ENCODE peak calls at places on chromosomes 16 and 17, in nine cellular contexts. G is HCT116, F is A549, A is SK-N-SH, U is NB4, I is GM12878, N is HepG2, T is H1, D is K562. R is an unnamed sample.

GRCh38 chr17:46020023-46020735 is 21.1 kb downstream of the STH start:
- DNase-seq in G (no peak), F (no peak), A (no peak), U (no peak), I (peak), N (no peak), T (no peak), D (no peak), R (no peak)

GRCh38 chr17:12927001-12927400 is 90.8 kb downstream of the ELAC2 start:
- DNase-seq in G (no peak), F (no peak), A (no peak), U (no peak), I (no peak), N (no peak), T (no peak), D (no peak), R (no peak)

GRCh38 chr17:77723071-77723908 is 235.2 kb upstream of the TNRC6C start:
- DNase-seq in G (no peak), F (no peak), A (no peak), U (no peak), I (no peak), N (no peak), T (peak), D (no peak), R (no peak)

GRCh38 chr17:83100853-83101391 is 21.5 kb downstream of the METRNL start:
- DNase-seq in G (no peak), F (no peak), A (no peak), U (no peak), I (no peak), N (no peak), T (no peak), D (no peak), R (no peak)

GRCh38 chr16:633336-634050 is 2.6 kb downstream of the METTL26 start:
- DNase-seq in G (no peak), F (no peak), A (no peak), U (no peak), I (no peak), N (no peak), T (no peak), D (no peak), R (no peak)

GRCh38 chr16:64880994-64881393 is 240.9 kb downstream of the CDH11 start:
- DNase-seq in G (no peak), F (no peak), A (no peak), U (no peak), I (no peak), N (no peak), T (no peak), D (no peak), R (no peak)

GRCh38 chr17:68085751-68086445 is 50.4 kb downstream of the KPNA2 start:
- DNase-seq in G (no peak), F (no peak), A (no peak), U (peak), I (no peak), N (no peak), T (no peak), D (no peak), R (peak)

GRCh38 chr17:2369551-2370210 is 31.2 kb downstream of the MNT start:
- DNase-seq in G (no peak), F (no peak), A (peak), U (no peak), I (no peak), N (no peak), T (peak), D (peak), R (no peak)

GRCh38 chr16:67673712-67674580 is 7.3 kb downstream of the C16orf86 start:
- DNase-seq in G (no peak), F (no peak), A (peak), U (no peak), I (no peak), N (no peak), T (no peak), D (no peak), R (peak)

GRCh38 chr17:7656958-7657715 is 6.4 kb downstream of the ATP1B2 start:
- DNase-seq in G (no peak), F (peak), A (peak), U (no peak), I (no peak), N (no peak), T (peak), D (peak), R (no peak)

GRCh38 chr17:29243792-29244191 is 2.9 kb upstream of the CRYBA1 start:
- DNase-seq in G (no peak), F (peak), A (peak), U (peak), I (no peak), N (peak), T (no peak), D (peak), R (no peak)

GRCh38 chr17:82495844-82496528 is 23.5 kb upstream of the FOXK2 start:
- DNase-seq in G (peak), F (no peak), A (peak), U (no peak), I (no peak), N (peak), T (peak), D (no peak), R (no peak)

GRCh38 chr17:9971991-9972390 is 66.9 kb upstream of the RCVRN start:
- DNase-seq in G (no peak), F (peak), A (peak), U (no peak), I (no peak), N (no peak), T (no peak), D (no peak), R (no peak)

GRCh38 chr17:38469875-38470274 is 41.6 kb downstream of the ARHGAP23 start:
- DNase-seq in G (no peak), F (no peak), A (no peak), U (no peak), I (no peak), N (no peak), T (no peak), D (peak), R (peak)

GRCh38 chr17:28497931-28498330 is 8.2 kb upstream of the FOXN1 start:
- DNase-seq in G (no peak), F (no peak), A (no peak), U (no peak), I (no peak), N (no peak), T (peak), D (no peak), R (no peak)

GRCh38 chr16:75733305-75734141 is 7.2 kb upstream of the CPHXL start:
- DNase-seq in G (no peak), F (no peak), A (no peak), U (no peak), I (no peak), N (no peak), T (no peak), D (no peak), R (no peak)

GRCh38 chr16:81792828-81793227 is 13.7 kb downstream of the PLCG2 start:
- DNase-seq in G (no peak), F (no peak), A (no peak), U (no peak), I (no peak), N (no peak), T (no peak), D (no peak), R (no peak)

GRCh38 chr16:75262800-75263127 is 11.3 kb upstream of the BCAR1 start:
- DNase-seq in G (no peak), F (no peak), A (no peak), U (no peak), I (no peak), N (no peak), T (no peak), D (no peak), R (no peak)

GRCh38 chr17:65627892-65628622 is 66.6 kb upstream of the AXIN2 start:
- DNase-seq in G (no peak), F (peak), A (no peak), U (no peak), I (no peak), N (peak), T (no peak), D (no peak), R (no peak)

GRCh38 chr17:48555616-48556533 is 11.0 kb upstream of the HOXB2 start:
- DNase-seq in G (no peak), F (peak), A (no peak), U (no peak), I (no peak), N (no peak), T (no peak), D (peak), R (peak)

GRCh38 chr17:38338053-38338452 is 5.7 kb downstream of the GPR179 start:
- DNase-seq in G (no peak), F (no peak), A (no peak), U (no peak), I (no peak), N (no peak), T (no peak), D (no peak), R (no peak)

GRCh38 chr17:75504347-75505151 is 10.8 kb downstream of the CASKIN2 start:
- DNase-seq in G (no peak), F (peak), A (peak), U (peak), I (no peak), N (peak), T (peak), D (peak), R (no peak)

GRCh38 chr17:29593546-29594440 is 861 bp downstream of the ANKRD13B start:
- DNase-seq in G (no peak), F (peak), A (no peak), U (peak), I (no peak), N (no peak), T (peak), D (peak), R (no peak)

GRCh38 chr17:12789976-12790805 is 893 bp downstream of the ARHGAP44 start:
- DNase-seq in G (no peak), F (no peak), A (no peak), U (no peak), I (no peak), N (no peak), T (peak), D (no peak), R (no peak)

GRCh38 chr16:29314292-29314934 is 92.1 kb downstream of the NPIPB11 start:
- DNase-seq in G (no peak), F (no peak), A (no peak), U (no peak), I (no peak), N (no peak), T (no peak), D (no peak), R (no peak)
- H3K4me3 ChIP-seq in G (no peak), F (no peak), A (no peak), U (no peak), I (no peak), N (no peak), T (no peak), D (no peak), R (no peak)

GRCh38 chr16:30903002-30903401 is 6.6 kb downstream of the CTF1 start:
- DNase-seq in G (no peak), F (no peak), A (no peak), U (peak), I (no peak), N (no peak), T (no peak), D (peak), R (no peak)
- TF ChIP-seq MAX in G (no peak), F (no peak), A (no peak), U (peak), I (no peak), N (no peak), T (no peak), D (peak), R (no peak)

DNA sequence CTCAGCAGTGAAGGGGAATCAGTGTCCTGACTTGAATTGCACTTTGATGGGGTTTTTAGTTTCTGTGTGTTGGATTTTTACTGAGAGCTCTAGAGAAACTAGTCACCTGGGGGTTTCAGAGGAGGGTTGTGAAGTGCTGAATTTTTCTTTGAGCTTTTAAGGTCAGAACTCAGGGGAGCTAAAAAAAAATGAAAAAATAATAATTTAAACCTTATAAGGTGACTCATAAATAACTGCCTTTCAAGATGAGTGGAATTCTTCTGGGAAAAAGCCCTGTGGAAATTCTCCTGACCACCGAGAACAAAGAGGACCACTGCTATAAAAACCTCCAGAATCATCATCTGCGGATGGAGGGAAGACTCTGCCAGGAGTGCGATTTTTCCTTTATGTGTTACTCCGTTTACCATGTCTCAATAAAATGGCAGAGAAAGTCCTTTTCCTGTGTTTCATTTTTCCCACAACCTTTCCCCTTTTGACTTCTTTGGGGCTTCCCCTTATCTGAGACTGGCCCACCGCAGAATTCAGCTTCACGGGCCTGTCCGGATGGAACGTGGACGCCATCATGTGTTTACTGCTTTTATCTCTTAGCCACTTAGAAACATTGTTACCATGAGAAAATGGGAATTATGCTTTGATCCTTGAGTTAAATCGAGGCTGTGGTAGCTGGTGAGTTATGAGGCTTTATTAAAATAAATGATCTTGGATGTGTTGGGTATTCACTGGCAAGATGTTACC is 39.7 kb downstream of the RPTOR start:
- DNase-seq in G (no peak), F (no peak), A (no peak), U (no peak), I (no peak), N (no peak), T (no peak), D (no peak), R (no peak)
- H3K4me3 ChIP-seq in G (no peak), F (no peak), A (no peak), U (no peak), I (no peak), N (no peak), T (no peak), D (no peak), R (no peak)

DNA sequence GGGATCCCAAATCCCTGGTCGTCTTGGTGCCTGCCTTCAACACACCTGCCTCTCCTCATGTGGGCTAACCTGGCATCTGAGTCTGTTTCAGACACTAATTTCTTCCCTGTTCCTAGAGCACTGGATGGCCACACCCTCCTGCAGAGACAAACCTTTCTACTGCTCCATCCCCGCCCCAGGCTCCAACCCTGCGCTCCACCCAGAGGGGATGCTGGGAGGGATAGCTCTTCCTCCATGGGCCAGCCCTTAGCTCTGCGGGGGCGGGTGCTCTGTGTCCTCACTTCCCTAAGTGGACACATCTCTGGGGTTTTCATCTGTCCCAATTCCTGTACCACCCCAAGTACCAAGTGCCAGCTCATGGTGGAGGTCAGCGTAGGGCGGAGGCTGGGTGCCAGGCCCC is 11.0 kb upstream of the CRISPLD2 start:
- DNase-seq in G (no peak), F (no peak), A (no peak), U (peak), I (no peak), N (no peak), T (no peak), D (peak), R (no peak)
- TF ChIP-seq MAX in G (no peak), F (no peak), A (no peak), U (no peak), I (no peak), N (no peak), T (no peak), D (no peak), R (no peak)

GRCh38 chr17:8873801-8874715 is 6.6 kb upstream of the PIK3R6 start:
- DNase-seq in G (no peak), F (no peak), A (no peak), U (no peak), I (no peak), N (no peak), T (no peak), D (no peak), R (no peak)

GRCh38 chr17:8877984-8878383 is 10.5 kb upstream of the PIK3R6 start:
- DNase-seq in G (no peak), F (no peak), A (no peak), U (no peak), I (no peak), N (no peak), T (no peak), D (no peak), R (no peak)

GRCh38 chr17:8875957-8876356 is 8.5 kb upstream of the PIK3R6 start:
- DNase-seq in G (no peak), F (no peak), A (no peak), U (no peak), I (no peak), N (no peak), T (no peak), D (no peak), R (no peak)

GRCh38 chr17:8872705-8873426 is 5.4 kb upstream of the PIK3R6 start:
- DNase-seq in G (no peak), F (no peak), A (no peak), U (no peak), I (no peak), N (no peak), T (no peak), D (no peak), R (no peak)

GRCh38 chr17:8875416-8875815 is 7.9 kb upstream of the PIK3R6 start:
- DNase-seq in G (no peak), F (no peak), A (no peak), U (no peak), I (no peak), N (no peak), T (no peak), D (no peak), R (no peak)
- H3K4me3 ChIP-seq in G (no peak), F (no peak), A (no peak), U (no peak), I (no peak), N (no peak), T (no peak), D (no peak), R (no peak)

GRCh38 chr17:59846391-59847165 is 46.2 kb downstream of the TUBD1 start:
- DNase-seq in G (peak), F (peak), A (no peak), U (no peak), I (peak), N (peak), T (no peak), D (peak), R (peak)
- TF ChIP-seq MAX in G (no peak), F (peak), A (no peak), U (no peak), I (no peak), N (no peak), T (no peak), D (no peak), R (no peak)

GRCh38 chr17:3626831-3627565 is 9.1 kb downstream of the SHPK start:
- DNase-seq in G (no peak), F (no peak), A (no peak), U (no peak), I (no peak), N (no peak), T (no peak), D (no peak), R (no peak)

GRCh38 chr17:3622977-3623594 is 13.0 kb downstream of the SHPK start:
- DNase-seq in G (no peak), F (no peak), A (no peak), U (no peak), I (no peak), N (no peak), T (no peak), D (no peak), R (no peak)

GRCh38 chr17:3615160-3615870 is 6.1 kb upstream of the TRPV1 start:
- DNase-seq in G (no peak), F (no peak), A (no peak), U (no peak), I (no peak), N (no peak), T (no peak), D (no peak), R (no peak)

GRCh38 chr17:3621146-3621720 is 12.0 kb upstream of the TRPV1 start:
- DNase-seq in G (no peak), F (no peak), A (no peak), U (no peak), I (no peak), N (no peak), T (no peak), D (no peak), R (no peak)
- H3K4me3 ChIP-seq in G (no peak), F (no peak), A (no peak), U (no peak), I (no peak), N (no peak), T (no peak), D (no peak), R (no peak)

DNA sequence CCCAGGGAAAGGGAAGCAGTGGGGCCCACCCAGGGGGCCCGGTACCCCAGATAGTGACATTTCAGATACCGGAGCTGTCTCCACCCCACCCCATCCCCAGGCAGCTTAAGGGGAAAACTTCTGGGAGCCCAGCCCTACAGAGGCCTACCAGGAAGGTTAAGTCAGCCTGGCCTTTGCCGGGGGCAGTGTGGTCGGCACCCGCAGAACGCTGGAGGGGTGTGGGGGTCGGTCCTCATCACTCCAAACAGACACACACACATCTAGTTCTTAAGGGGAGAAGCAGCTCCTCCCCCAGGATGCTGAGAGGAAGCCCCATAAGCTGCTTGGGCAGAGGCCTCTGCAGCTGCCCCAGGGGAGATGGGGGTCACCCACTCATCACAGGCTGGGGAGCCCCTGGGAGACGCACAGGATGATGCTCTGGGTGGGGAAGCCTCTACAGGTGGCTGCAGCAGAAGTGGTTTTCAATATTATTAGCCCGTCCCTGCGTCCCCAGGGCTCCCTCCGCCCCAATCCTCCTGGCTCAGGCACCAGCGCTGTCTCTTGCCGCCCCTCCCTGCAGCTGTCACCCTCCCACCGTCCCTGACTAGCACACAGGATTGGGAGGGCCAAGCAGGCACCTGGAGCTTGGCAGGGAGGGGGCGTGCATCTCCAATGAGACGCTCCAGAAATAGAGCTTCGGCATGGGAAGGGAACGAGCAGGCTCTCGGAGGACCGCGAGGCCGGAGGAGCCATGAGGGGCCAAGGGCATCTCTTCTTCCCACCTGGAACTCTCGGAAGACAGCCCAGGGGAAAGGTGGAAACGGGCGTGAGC is 1.4 kb upstream of the ABR start:
- DNase-seq in G (no peak), F (no peak), A (no peak), U (peak), I (no peak), N (no peak), T (peak), D (no peak), R (no peak)
- TF ChIP-seq MAX in G (no peak), F (no peak), A (no peak), U (no peak), I (peak), N (no peak), T (peak), D (no peak), R (no peak)